ENCODE peak calls at places on chromosomes 13 and 19, in four cellular contexts. J is glutamatergic neuron, B is NCI-H345, A is amniotic epithelial cell. U is an unnamed sample.

GRCh38 chr13:41356788-41357187 is 45.7 kb downstream of the NAA16 start:
- DNase-seq in B (no peak), A (no peak), J (no peak), U (no peak)

GRCh38 chr19:38649305-38650179 is 2.1 kb downstream of the ACTN4 start:
- DNase-seq in J (no peak), B (peak), A (no peak), U (no peak)

GRCh38 chr13:71339010-71339409 is 528.0 kb downstream of the DACH1 start:
- DNase-seq in B (no peak), A (peak), J (no peak), U (no peak)

GRCh38 chr13:85509512-85509911 is 289.7 kb downstream of the SLITRK6 start:
- DNase-seq in A (no peak), B (no peak), J (no peak), U (no peak)

GRCh38 chr13:113820813-113821651 is 42.8 kb downstream of the GAS6 start:
- DNase-seq in A (peak), B (peak), J (peak), U (no peak)

GRCh38 chr13:71798723-71799122 is 68.3 kb downstream of the DACH1 start:
- DNase-seq in B (no peak), A (no peak), J (no peak), U (no peak)

GRCh38 chr19:49173198-49173597 is 15.6 kb downstream of the TRPM4 start:
- DNase-seq in J (no peak), A (no peak), B (no peak), U (no peak)

GRCh38 chr13:100608906-100609305 is 20.3 kb upstream of the GGACT start:
- DNase-seq in B (no peak), J (no peak), A (no peak), U (no peak)

GRCh38 chr19:40217921-40218890 is at the start of gene TTC9B:
- DNase-seq in A (no peak), B (peak), J (peak), U (peak)

U was measured in HAP-1.